ENCODE peak calls at places on chromosomes 3 and 15, in four cellular contexts. N, M, X and E are unnamed samples.

GRCh38 chr15:63601026-63601726 is 4.0 kb downstream of the FBXL22 start:
- DNase-seq in M (no peak), X (no peak), N (no peak), E (peak; percentile 36)

GRCh38 chr3:179929091-179929529 is 107.6 kb downstream of the PEX5L start:
- DNase-seq in N (peak; percentile 44), M (no peak), X (peak; percentile 35), E (peak; percentile 67)

GRCh38 chr15:51135276-51135675 is 40.6 kb upstream of the TNFAIP8L3 start:
- DNase-seq in M (no peak), X (no peak), N (no peak), E (no peak)

GRCh38 chr3:124131158-124132115 is 139.5 kb upstream of the ROPN1 start:
- DNase-seq in N (no peak), X (no peak), M (no peak), E (no peak)

GRCh38 chr15:85947936-85948335 is 131.7 kb upstream of the AGBL1 start:
- DNase-seq in X (no peak), N (no peak), M (no peak), E (no peak)

GRCh38 chr15:38461089-38461833 is 7.3 kb downstream of the FAM98B start:
- DNase-seq in M (no peak), X (no peak), N (no peak), E (no peak)

GRCh38 chr3:121274411-121274810 is 271.4 kb downstream of the POLQ start:
- DNase-seq in X (no peak), N (no peak), M (no peak), E (no peak)

GRCh38 chr15:37900286-37901221 is 33.9 kb upstream of the TMCO5A start:
- DNase-seq in X (no peak), N (no peak), M (no peak), E (no peak)

GRCh38 chr3:31448035-31448881 is 84.5 kb upstream of the STT3B start:
- DNase-seq in M (no peak), X (peak; percentile 53), N (peak; percentile 15), E (peak; percentile 63)

GRCh38 chr3:115244350-115244749 is 97.3 kb upstream of the ZBTB20 start:
- DNase-seq in N (no peak), X (no peak), M (no peak), E (no peak)

GRCh38 chr3:115236496-115236895 is 89.4 kb upstream of the ZBTB20 start:
- DNase-seq in N (no peak), M (no peak), X (no peak), E (no peak)

GRCh38 chr3:115245437-115245836 is 98.3 kb upstream of the ZBTB20 start:
- DNase-seq in X (no peak), N (peak; percentile 23), M (no peak), E (no peak)

DNA sequence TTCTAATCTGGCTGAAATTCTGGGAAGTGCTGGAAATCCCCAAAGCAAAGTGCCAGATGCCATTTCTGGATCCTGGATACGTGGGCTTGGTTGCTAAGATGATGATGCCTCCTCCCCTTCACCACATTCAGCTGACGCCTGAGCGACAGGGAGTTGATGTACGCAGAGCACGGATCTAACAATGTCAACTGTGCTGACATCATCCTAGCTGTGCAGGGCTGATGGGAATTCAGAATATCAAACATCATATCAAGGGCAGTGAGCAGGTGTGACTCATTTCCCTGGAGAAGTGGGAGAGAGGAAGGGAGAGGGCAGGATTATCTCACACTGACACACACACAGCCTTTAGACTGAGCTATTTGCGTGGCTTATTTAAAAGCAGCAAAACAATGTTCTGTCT is 92.6 kb upstream of the ZBTB20 start:
- DNase-seq in M (no peak), X (peak; percentile 9), N (peak; percentile 59), E (no peak)
- TF ChIP-seq ATF3 in M (no peak), X (no peak), N (peak; percentile 93), E (no peak)

GRCh38 chr15:24865300-24865699 is 89.5 kb upstream of the SNRPN start:
- DNase-seq in X (no peak), M (no peak), N (no peak), E (no peak)

GRCh38 chr15:24857777-24858176 is 97.0 kb upstream of the SNRPN start:
- DNase-seq in N (no peak), M (no peak), X (no peak), E (no peak)

GRCh38 chr15:24858737-24859601 is 95.8 kb upstream of the SNRPN start:
- DNase-seq in X (no peak), N (no peak), M (no peak), E (no peak)

GRCh38 chr15:24861014-24861690 is 93.6 kb upstream of the SNRPN start:
- DNase-seq in X (no peak), N (no peak), M (no peak), E (no peak)

DNA sequence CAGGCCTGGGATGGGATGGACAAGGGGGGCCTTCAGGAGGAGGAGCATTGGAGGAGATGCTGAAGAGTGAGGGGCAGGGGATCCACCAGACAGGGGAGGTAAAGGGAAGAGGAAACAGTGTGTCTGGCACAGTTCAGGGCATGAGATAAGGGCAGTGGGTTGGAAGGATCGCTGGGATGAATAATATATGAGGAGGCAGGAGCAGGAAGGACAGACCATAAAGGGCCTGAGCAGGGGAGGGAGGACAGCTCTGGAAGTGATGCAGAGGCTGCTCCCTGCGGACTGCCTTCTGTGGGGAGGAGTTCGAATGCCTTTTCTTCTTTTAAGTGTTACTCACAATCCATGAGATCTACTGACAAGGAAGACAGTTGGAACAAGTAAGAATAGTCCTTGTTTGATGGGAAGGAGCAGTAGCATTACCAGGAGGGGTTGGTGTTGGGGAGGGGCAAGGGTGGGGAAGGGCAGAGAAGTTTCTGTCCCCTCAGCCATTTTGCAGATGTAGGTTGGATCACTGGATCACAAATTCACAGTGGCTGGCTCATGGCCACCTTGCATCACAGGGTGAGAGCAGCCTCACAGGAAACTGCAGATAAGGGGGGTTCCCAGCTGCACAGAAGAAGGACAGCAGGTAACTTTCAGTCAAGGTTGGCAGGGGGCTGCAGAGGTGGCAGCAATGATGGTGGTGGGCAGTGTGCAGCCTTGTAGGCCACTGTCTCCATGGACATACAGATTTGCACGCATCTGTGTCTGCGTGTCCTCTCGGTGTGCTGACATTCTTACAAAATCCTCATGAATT is 91.9 kb upstream of the SNRPN start:
- DNase-seq in N (no peak), M (no peak), X (no peak), E (no peak)
- TF ChIP-seq NR2C2 in N (no peak), M (no peak), X (no peak), E (no peak)

DNA sequence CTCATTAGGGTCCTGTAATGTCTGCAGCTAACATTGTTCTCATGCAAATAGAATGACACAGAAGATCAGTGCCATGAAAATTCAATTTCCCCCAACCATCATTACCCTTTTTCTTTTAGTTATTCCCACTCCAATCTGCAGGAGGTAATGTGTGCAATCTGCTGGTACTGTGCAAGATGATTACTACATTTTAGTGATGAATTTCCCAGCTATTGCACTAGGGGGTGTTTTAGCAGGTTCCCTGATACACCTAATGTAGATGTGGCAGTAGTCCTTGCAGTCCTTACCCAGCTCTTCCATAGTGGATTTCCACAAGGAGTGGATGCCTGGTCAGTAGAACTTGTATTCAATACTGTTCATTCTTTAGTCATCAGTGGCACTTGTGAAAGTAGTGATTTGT is 119.3 kb downstream of the ROBO2 start:
- DNase-seq in N (no peak), X (peak; percentile 1), M (no peak), E (no peak)
- TF ChIP-seq CREM in N (no peak), X (no peak), M (no peak), E (no peak)

DNA sequence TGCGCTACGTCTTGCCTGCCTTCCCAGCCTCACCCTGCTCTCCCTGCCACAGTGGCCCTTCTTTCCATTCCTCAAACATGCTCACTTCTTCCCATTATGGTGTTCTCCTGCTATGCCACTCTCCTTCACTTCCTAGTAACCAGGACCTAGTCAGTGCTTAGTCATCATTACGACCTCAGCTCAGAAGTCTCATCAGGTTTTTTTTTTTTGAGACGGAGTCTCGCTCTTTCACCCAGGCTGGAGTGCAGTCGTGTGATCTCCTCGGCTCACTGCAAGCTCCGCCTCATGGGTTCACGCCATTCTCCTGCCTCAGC is 149.5 kb downstream of the GREM1 start:
- DNase-seq in N (peak; percentile 12), X (no peak), M (no peak), E (no peak)
- TF ChIP-seq ATF3 in N (peak; percentile 54), X (no peak), M (no peak), E (no peak)

GRCh38 chr3:128994581-128995161 is 795 bp upstream of the CFAP92 start:
- DNase-seq in M (no peak), N (no peak), X (no peak), E (no peak)

GRCh38 chr3:128994173-128994512 is 267 bp upstream of the CFAP92 start:
- DNase-seq in N (no peak), X (no peak), M (no peak), E (no peak)

GRCh38 chr3:128996741-128997140 is 2.9 kb upstream of the CFAP92 start:
- DNase-seq in X (no peak), N (no peak), M (no peak), E (no peak)

GRCh38 chr3:128996200-128996599 is 2.3 kb upstream of the CFAP92 start:
- DNase-seq in X (no peak), N (no peak), M (no peak), E (no peak)

DNA sequence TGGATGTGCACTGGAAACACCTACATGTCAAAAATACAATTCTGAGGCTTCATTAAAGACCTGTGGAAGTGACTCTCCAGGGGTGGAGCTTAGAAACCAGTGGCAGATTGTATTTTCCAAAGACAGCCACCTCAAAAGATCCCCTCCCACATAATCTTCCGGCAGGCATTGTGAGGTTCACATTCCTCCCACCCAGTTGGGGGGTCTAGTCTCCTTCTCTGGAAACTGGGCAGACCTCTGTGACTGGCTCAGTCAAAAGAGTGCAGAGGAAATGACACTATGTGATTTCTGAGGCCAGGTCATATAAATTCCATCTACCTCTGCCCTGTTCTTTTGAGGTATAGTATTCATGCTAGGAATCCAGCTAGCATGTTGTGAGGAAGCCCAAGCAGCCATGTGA is 1.9 kb upstream of the CFAP92 start:
- DNase-seq in X (no peak), N (no peak), M (no peak), E (no peak)
- TF ChIP-seq NR2C2 in X (no peak), N (no peak), M (no peak), E (no peak)